ENCODE peak calls at places on chromosome 1, in nine cellular contexts. T is GM23248; P is neural progenitor cell; X is MM.1S; R is PC-9; Y is CD4-positive, alpha-beta T cell; F is fibroblast of lung; M is tibial nerve; S is cardiac muscle cell. U is an unnamed sample.

GRCh38 chr1:68149907-68150306 is 82.4 kb downstream of the WLS start:
- DNase-seq in T (no peak), P (no peak), X (no peak), R (no peak), Y (no peak), F (no peak), M (no peak), S (no peak), U (no peak)

GRCh38 chr1:36322786-36323635 is 434 bp downstream of the EVA1B start:
- DNase-seq in T (peak), P (peak), X (no peak), R (no peak), Y (no peak), F (peak), M (no peak), S (no peak), U (peak)

GRCh38 chr1:222310830-222311229 is 237.1 kb downstream of the HHIPL2 start:
- DNase-seq in T (peak), P (no peak), X (peak), R (no peak), Y (no peak), F (no peak), M (no peak), S (no peak), U (peak)

GRCh38 chr1:244049142-244049968 is 1.7 kb upstream of the ZBTB18 start:
- DNase-seq in T (peak), P (peak), X (peak), R (no peak), Y (peak), F (no peak), M (no peak), S (peak), U (peak)

GRCh38 chr1:12087797-12088314 is 24.8 kb downstream of the TNFRSF8 start:
- DNase-seq in T (no peak), P (no peak), X (no peak), R (no peak), Y (peak), F (no peak), M (no peak), S (no peak), U (no peak)

GRCh38 chr1:110556471-110556807 is 37.5 kb upstream of the KCNA10 start:
- DNase-seq in T (no peak), P (no peak), X (no peak), R (no peak), Y (no peak), F (no peak), M (no peak), S (no peak), U (no peak)

GRCh38 chr1:62384276-62385005 is 52.4 kb upstream of the USP1 start:
- DNase-seq in T (peak), P (no peak), X (no peak), R (peak), Y (no peak), F (peak), M (peak), S (peak), U (peak)

GRCh38 chr1:15700510-15700909 is 16.4 kb downstream of the PLEKHM2 start:
- DNase-seq in T (no peak), P (no peak), X (no peak), R (no peak), Y (no peak), F (peak), M (no peak), S (no peak), U (no peak)

GRCh38 chr1:88562991-88563390 is 121.1 kb upstream of the PKN2 start:
- DNase-seq in T (no peak), P (no peak), X (no peak), R (no peak), Y (no peak), F (no peak), M (no peak), S (no peak), U (no peak)

GRCh38 chr1:67140460-67140859 is 5.7 kb upstream of the C1orf141 start:
- DNase-seq in T (no peak), P (no peak), X (no peak), R (no peak), Y (no peak), F (no peak), M (no peak), S (no peak), U (no peak)

GRCh38 chr1:184499626-184500025 is 112.8 kb downstream of the C1orf21 start:
- DNase-seq in T (peak), P (peak), X (no peak), R (no peak), Y (no peak), F (no peak), M (no peak), S (no peak), U (no peak)

GRCh38 chr1:147545133-147545532 is 3.8 kb downstream of the BCL9 start:
- DNase-seq in T (peak), P (peak), X (peak), R (peak), Y (peak), F (peak), M (no peak), S (no peak), U (peak)

GRCh38 chr1:69523032-69523431 is 44.7 kb upstream of the LRRC7 start:
- DNase-seq in T (peak), P (no peak), X (no peak), R (no peak), Y (no peak), F (peak), M (no peak), S (no peak), U (no peak)

GRCh38 chr1:44012941-44013609 is 18.2 kb downstream of the SLC6A9 start:
- DNase-seq in T (no peak), P (peak), X (no peak), R (no peak), Y (no peak), F (no peak), M (no peak), S (no peak), U (no peak)

DNA sequence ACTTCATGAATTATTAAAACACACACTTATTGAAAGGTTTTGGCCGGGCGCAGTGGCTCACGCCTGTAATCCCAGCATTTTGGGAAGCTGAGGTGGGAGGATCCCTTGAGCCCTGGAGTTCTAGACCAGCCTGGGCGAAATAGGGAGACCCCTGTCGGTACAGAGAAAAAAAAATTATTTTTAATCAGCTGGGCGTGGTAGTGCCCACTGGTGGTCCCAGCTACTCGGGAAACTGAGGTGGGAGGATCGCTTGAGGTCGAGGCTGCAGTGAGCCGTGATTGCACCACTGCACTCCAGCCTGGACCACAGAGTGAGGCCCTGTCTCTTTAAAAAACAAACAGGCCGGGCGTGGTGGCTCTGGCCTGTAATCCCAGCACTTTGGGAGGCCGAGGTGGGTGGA is 1.7 kb downstream of the GABPB2 start:
- DNase-seq in T (no peak), P (no peak), X (no peak), R (no peak), Y (no peak), F (no peak), M (no peak), S (no peak), U (no peak)
- H3K27ac ChIP-seq in T (no peak), P (no peak), X (no peak), R (no peak), Y (no peak), F (no peak), M (peak), S (no peak), U (peak)

GRCh38 chr1:24186993-24187790 is at the start of gene IFNLR1:
- DNase-seq in T (peak), P (peak), X (peak), R (peak), Y (peak), F (no peak), M (no peak), S (peak), U (peak)

GRCh38 chr1:24189528-24189927 is 2.4 kb upstream of the IFNLR1 start:
- DNase-seq in T (no peak), P (no peak), X (peak), R (no peak), Y (no peak), F (no peak), M (no peak), S (no peak), U (no peak)

GRCh38 chr1:24186711-24186992 is 437 bp downstream of the IFNLR1 start:
- DNase-seq in T (no peak), P (no peak), X (no peak), R (no peak), Y (no peak), F (no peak), M (no peak), S (no peak), U (no peak)

GRCh38 chr1:24185056-24185455 is 2.0 kb downstream of the IFNLR1 start:
- DNase-seq in T (no peak), P (no peak), X (no peak), R (no peak), Y (no peak), F (no peak), M (no peak), S (no peak), U (no peak)

GRCh38 chr1:24186031-24186710 is 918 bp downstream of the IFNLR1 start:
- DNase-seq in T (no peak), P (no peak), X (no peak), R (no peak), Y (no peak), F (no peak), M (no peak), S (no peak), U (no peak)
- H3K27ac ChIP-seq in T (no peak), P (no peak), X (peak), R (peak), Y (no peak), F (no peak), M (no peak), S (no peak), U (no peak)

DNA sequence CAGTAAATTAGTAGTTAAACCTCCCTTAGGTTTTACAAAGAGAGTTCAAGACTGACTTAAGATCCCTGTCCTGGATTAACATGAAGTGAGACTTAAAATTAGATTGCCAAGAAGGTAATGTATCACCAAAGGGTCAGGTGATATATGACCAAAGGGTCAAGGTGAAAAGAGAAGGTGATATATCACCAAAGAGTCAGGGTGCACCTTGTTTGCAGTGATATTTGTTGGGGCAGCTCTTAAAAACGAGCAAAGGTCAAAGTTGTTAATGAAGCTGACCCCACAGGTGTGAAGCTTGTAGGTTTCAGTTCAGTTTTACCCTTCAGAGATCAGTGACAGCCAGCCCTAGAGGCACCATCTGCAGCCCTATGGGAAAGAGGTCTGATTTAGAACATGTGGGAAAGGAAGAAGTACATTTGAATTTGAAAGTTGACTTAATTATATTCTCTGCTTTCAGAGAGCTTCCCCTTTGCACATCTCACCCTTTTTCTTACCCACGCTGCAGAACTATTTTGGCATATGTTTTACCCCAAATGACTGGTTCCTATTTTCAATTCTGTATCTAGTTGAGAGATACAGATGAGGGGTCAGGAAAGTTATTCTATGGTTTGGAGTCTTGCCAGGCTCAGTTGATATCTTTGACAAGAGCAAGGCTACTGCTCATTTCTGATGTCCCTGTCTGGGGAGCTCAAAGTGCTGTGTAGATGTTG is 170.8 kb downstream of the S1PR1 start:
- DNase-seq in T (no peak), P (no peak), X (peak), R (no peak), Y (no peak), F (no peak), M (no peak), S (no peak), U (no peak)
- H3K27ac ChIP-seq in T (no peak), P (no peak), X (peak), R (no peak), Y (no peak), F (no peak), M (no peak), S (no peak), U (no peak)

GRCh38 chr1:25026757-25027450 is 96.8 kb upstream of the RUNX3 start:
- DNase-seq in T (no peak), P (no peak), X (no peak), R (no peak), Y (no peak), F (no peak), M (no peak), S (no peak), U (no peak)

GRCh38 chr1:25026304-25026703 is 96.2 kb upstream of the RUNX3 start:
- DNase-seq in T (no peak), P (no peak), X (no peak), R (no peak), Y (no peak), F (no peak), M (no peak), S (no peak), U (peak)

GRCh38 chr1:25028910-25029599 is 99.0 kb upstream of the RUNX3 start:
- DNase-seq in T (peak), P (no peak), X (no peak), R (no peak), Y (no peak), F (no peak), M (no peak), S (no peak), U (no peak)

GRCh38 chr1:25028587-25028909 is 98.5 kb upstream of the RUNX3 start:
- DNase-seq in T (no peak), P (no peak), X (no peak), R (no peak), Y (no peak), F (no peak), M (no peak), S (no peak), U (no peak)

GRCh38 chr1:25027876-25028586 is 98.0 kb upstream of the RUNX3 start:
- DNase-seq in T (no peak), P (no peak), X (no peak), R (no peak), Y (no peak), F (no peak), M (no peak), S (no peak), U (no peak)
- H3K27ac ChIP-seq in T (no peak), P (no peak), X (no peak), R (no peak), Y (no peak), F (no peak), M (no peak), S (no peak), U (no peak)

DNA sequence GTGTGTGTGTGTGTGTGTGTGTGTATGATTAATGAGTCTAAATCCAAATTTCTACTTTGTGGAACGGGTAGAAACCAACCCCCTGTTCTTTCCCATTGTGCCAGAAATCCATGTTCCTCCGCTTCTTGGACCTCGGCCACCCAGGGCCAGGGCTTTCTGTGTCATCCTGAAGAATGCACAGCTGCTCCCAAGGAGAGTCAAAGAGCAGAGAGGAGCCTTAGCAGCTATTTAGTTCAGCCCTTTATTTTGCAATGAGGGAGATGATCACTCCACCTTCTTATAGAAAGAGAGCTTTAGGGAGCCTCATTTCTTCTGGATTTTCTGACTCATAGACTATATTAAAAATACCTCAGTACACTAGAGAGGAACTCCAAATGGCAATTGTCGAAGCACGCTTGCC is 489.3 kb upstream of the VAMP3 start:
- DNase-seq in T (peak), P (no peak), X (no peak), R (no peak), Y (no peak), F (peak), M (peak), S (no peak), U (no peak)
- H3K27ac ChIP-seq in T (peak), P (no peak), X (no peak), R (no peak), Y (no peak), F (peak), M (no peak), S (no peak), U (no peak)

GRCh38 chr1:162387226-162388082 is 5.9 kb downstream of the C1orf226 start:
- DNase-seq in T (no peak), P (peak), X (no peak), R (no peak), Y (no peak), F (no peak), M (no peak), S (no peak), U (no peak)
- H3K27ac ChIP-seq in T (no peak), P (peak), X (no peak), R (no peak), Y (no peak), F (no peak), M (no peak), S (no peak), U (no peak)

DNA sequence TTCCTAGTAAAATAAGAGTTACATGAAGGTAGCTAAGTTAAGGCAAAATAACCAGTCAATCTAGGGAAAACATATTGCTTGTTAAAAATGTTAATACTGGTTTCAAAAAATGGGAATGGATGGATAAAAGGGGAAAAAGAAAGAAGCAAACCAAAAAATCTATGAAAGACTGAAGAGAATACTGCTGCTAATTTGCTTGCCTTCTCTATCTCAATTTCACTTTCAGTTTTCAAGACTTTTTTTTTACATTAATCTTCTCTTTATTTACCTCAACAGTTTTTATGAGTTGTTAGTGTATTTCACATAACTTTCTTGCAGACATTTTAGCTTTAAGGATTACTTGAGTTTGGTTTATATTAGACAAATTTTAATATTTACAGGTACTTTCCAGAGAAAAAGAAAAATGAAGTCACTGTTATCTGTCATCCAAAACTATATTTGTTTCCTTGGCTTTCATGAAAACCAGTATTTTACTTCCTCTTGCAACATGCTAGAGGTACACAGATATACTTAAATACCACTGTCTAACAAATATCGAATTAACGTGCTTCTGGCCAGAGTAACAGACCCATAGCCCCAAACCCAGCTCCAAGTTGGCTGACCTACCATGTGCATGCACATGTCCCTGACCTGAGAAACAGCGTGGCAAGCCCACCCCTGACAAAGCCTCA is 70.7 kb downstream of the COL24A1 start:
- DNase-seq in T (no peak), P (no peak), X (peak), R (no peak), Y (no peak), F (no peak), M (no peak), S (no peak), U (no peak)
- H3K27ac ChIP-seq in T (no peak), P (no peak), X (peak), R (no peak), Y (no peak), F (no peak), M (no peak), S (no peak), U (no peak)

GRCh38 chr1:21242846-21243245 is 47.4 kb downstream of the ECE1 start:
- DNase-seq in T (no peak), P (no peak), X (no peak), R (peak), Y (no peak), F (no peak), M (no peak), S (no peak), U (no peak)

GRCh38 chr1:21238141-21238800 is 52.0 kb downstream of the ECE1 start:
- DNase-seq in T (peak), P (peak), X (no peak), R (peak), Y (no peak), F (no peak), M (no peak), S (no peak), U (no peak)

GRCh38 chr1:21239181-21239580 is 51.1 kb downstream of the ECE1 start:
- DNase-seq in T (no peak), P (no peak), X (no peak), R (no peak), Y (no peak), F (no peak), M (no peak), S (no peak), U (no peak)

GRCh38 chr1:21241761-21242581 is 48.3 kb downstream of the ECE1 start:
- DNase-seq in T (no peak), P (no peak), X (no peak), R (no peak), Y (no peak), F (no peak), M (no peak), S (no peak), U (no peak)

DNA sequence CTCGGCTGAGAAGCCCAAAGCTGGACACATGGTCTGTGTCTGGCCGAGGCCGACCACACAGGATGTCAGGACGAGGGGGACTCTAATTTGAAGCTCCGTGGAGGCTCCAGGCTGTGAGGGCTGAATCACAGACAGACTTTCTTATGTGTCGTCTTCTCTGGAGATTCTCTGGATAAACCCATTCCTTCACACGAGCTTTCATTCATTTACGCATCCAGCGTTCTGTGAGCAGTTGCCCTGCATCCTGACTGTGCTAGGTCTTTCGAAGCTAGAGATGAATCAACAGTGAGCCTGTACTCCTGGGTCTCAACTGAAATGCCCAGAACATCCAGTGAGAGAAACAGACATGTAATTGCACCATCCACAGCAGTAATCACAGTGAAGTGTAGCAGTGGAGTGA is 49.6 kb downstream of the ECE1 start:
- DNase-seq in T (no peak), P (no peak), X (no peak), R (no peak), Y (no peak), F (no peak), M (no peak), S (no peak), U (no peak)
- H3K27ac ChIP-seq in T (no peak), P (no peak), X (no peak), R (no peak), Y (no peak), F (no peak), M (no peak), S (no peak), U (no peak)

GRCh38 chr1:30878016-30878415 is 30.5 kb downstream of the SDC3 start:
- DNase-seq in T (no peak), P (no peak), X (no peak), R (no peak), Y (no peak), F (no peak), M (no peak), S (no peak), U (no peak)

GRCh38 chr1:30877205-30877912 is 31.2 kb downstream of the SDC3 start:
- DNase-seq in T (peak), P (no peak), X (no peak), R (no peak), Y (no peak), F (peak), M (peak), S (no peak), U (peak)

GRCh38 chr1:30879126-30879786 is 29.3 kb downstream of the SDC3 start:
- DNase-seq in T (peak), P (no peak), X (no peak), R (no peak), Y (no peak), F (no peak), M (no peak), S (no peak), U (no peak)

GRCh38 chr1:30879940-30880339 is 28.6 kb downstream of the SDC3 start:
- DNase-seq in T (no peak), P (peak), X (no peak), R (no peak), Y (no peak), F (no peak), M (no peak), S (no peak), U (no peak)

DNA sequence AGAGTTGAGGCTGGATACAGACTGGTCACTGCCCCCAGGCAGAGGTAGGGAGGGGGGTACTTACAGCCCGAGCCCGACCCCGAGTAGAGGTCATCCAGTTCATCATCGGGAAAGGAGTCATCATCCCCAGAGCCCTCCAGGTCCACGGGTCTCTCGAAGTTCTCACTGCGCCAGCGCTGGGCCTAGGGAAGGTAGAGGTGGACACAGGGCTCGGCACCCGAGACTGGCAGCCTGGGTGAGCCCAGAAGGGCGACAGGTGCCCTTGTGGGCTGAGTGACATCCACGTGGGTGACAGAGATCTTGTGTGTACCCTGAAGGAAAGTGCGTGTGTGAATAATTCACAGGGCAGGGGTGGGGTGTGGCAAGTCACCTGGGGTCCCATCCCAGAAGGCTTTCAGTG is 30.0 kb downstream of the SDC3 start:
- DNase-seq in T (no peak), P (no peak), X (no peak), R (no peak), Y (no peak), F (no peak), M (no peak), S (no peak), U (no peak)
- H3K27ac ChIP-seq in T (no peak), P (no peak), X (no peak), R (no peak), Y (no peak), F (no peak), M (peak), S (no peak), U (no peak)